ENCODE peak calls at places on chromosomes 11 and 22, in four cellular contexts. One of them, this sample, is unnamed.

GRCh38 chr11:9861860-9862725 is 198.2 kb downstream of the SWAP70 start:
- DNase-seq in brain microvascular endothelial cell: peak; percentile 82
- DNase-seq in mesenchymal stem cell: peak; percentile 64
- DNase-seq in neuronal stem cell: peak; percentile 44
- DNase-seq in this sample: peak; percentile 73

GRCh38 chr11:32785262-32785661 is 9.2 kb downstream of the CCDC73 start:
- DNase-seq in mesenchymal stem cell: no peak
- DNase-seq in brain microvascular endothelial cell: no peak
- DNase-seq in neuronal stem cell: no peak
- DNase-seq in this sample: no peak

GRCh38 chr11:66548041-66548440 is 1.3 kb downstream of the ACTN3 start:
- DNase-seq in neuronal stem cell: no peak
- DNase-seq in mesenchymal stem cell: no peak
- DNase-seq in brain microvascular endothelial cell: no peak
- DNase-seq in this sample: no peak

GRCh38 chr22:43235445-43236400 is 48.8 kb upstream of the TTLL12 start:
- DNase-seq in neuronal stem cell: no peak
- DNase-seq in brain microvascular endothelial cell: no peak
- DNase-seq in mesenchymal stem cell: no peak
- DNase-seq in this sample: no peak

GRCh38 chr11:119026970-119027369 is 3.7 kb downstream of the SLC37A4 start:
- DNase-seq in neuronal stem cell: no peak
- DNase-seq in brain microvascular endothelial cell: no peak
- DNase-seq in mesenchymal stem cell: no peak
- DNase-seq in this sample: no peak

GRCh38 chr22:24741357-24741756 is 33.2 kb downstream of the PIWIL3 start:
- DNase-seq in brain microvascular endothelial cell: no peak
- DNase-seq in neuronal stem cell: no peak
- DNase-seq in mesenchymal stem cell: no peak
- DNase-seq in this sample: no peak

GRCh38 chr11:2269601-2270321 is 627 bp downstream of the ASCL2 start:
- DNase-seq in neuronal stem cell: no peak
- DNase-seq in mesenchymal stem cell: peak; percentile 26
- DNase-seq in brain microvascular endothelial cell: no peak
- DNase-seq in this sample: peak; percentile 45

GRCh38 chr11:110077866-110078325 is 15.3 kb upstream of the ZC3H12C start:
- DNase-seq in brain microvascular endothelial cell: peak; percentile 79
- DNase-seq in neuronal stem cell: no peak
- DNase-seq in mesenchymal stem cell: peak; percentile 82
- DNase-seq in this sample: peak; percentile 20

GRCh38 chr11:19793356-19793755 is 80.7 kb downstream of the NAV2 start:
- DNase-seq in neuronal stem cell: no peak
- DNase-seq in brain microvascular endothelial cell: no peak
- DNase-seq in mesenchymal stem cell: no peak
- DNase-seq in this sample: no peak

GRCh38 chr11:27754035-27755017 is 54.1 kb upstream of the BDNF start:
- DNase-seq in neuronal stem cell: no peak
- DNase-seq in mesenchymal stem cell: peak; percentile 71
- DNase-seq in brain microvascular endothelial cell: peak; percentile 82
- DNase-seq in this sample: peak; percentile 84

GRCh38 chr11:78957481-78958245 is 383.0 kb upstream of the NARS2 start:
- DNase-seq in mesenchymal stem cell: peak; percentile 34
- DNase-seq in neuronal stem cell: no peak
- DNase-seq in brain microvascular endothelial cell: no peak
- DNase-seq in this sample: no peak

GRCh38 chr11:1879342-1879940 is 12.3 kb downstream of the PRR33 start:
- DNase-seq in neuronal stem cell: no peak
- DNase-seq in brain microvascular endothelial cell: no peak
- DNase-seq in mesenchymal stem cell: no peak
- DNase-seq in this sample: no peak

GRCh38 chr11:122108192-122108799 is 7.7 kb downstream of the BLID start:
- DNase-seq in brain microvascular endothelial cell: peak; percentile 67
- DNase-seq in mesenchymal stem cell: peak; percentile 59
- DNase-seq in neuronal stem cell: peak; percentile 61
- DNase-seq in this sample: peak; percentile 38

GRCh38 chr11:8062781-8063257 is 18.2 kb upstream of the TUB start:
- DNase-seq in brain microvascular endothelial cell: no peak
- DNase-seq in neuronal stem cell: no peak
- DNase-seq in mesenchymal stem cell: no peak
- DNase-seq in this sample: no peak

GRCh38 chr11:92886243-92886905 is 83.1 kb upstream of the MTNR1B start:
- DNase-seq in neuronal stem cell: peak; percentile 64
- DNase-seq in mesenchymal stem cell: peak; percentile 52
- DNase-seq in brain microvascular endothelial cell: peak; percentile 61
- DNase-seq in this sample: peak; percentile 4

GRCh38 chr11:35293699-35294098 is 125.7 kb downstream of the SLC1A2 start:
- DNase-seq in brain microvascular endothelial cell: no peak
- DNase-seq in mesenchymal stem cell: no peak
- DNase-seq in neuronal stem cell: no peak
- DNase-seq in this sample: no peak

GRCh38 chr11:119481667-119482400 is 58.9 kb upstream of the THY1 start:
- DNase-seq in brain microvascular endothelial cell: no peak
- DNase-seq in mesenchymal stem cell: no peak
- DNase-seq in neuronal stem cell: no peak
- DNase-seq in this sample: no peak

GRCh38 chr11:17641792-17642350 is 77.5 kb upstream of the MYOD1 start:
- DNase-seq in mesenchymal stem cell: no peak
- DNase-seq in neuronal stem cell: no peak
- DNase-seq in brain microvascular endothelial cell: no peak
- DNase-seq in this sample: no peak

GRCh38 chr11:64854534-64855502 is 10.4 kb upstream of the CDC42BPG start:
- DNase-seq in neuronal stem cell: no peak
- DNase-seq in brain microvascular endothelial cell: peak; percentile 86
- DNase-seq in mesenchymal stem cell: peak; percentile 94
- DNase-seq in this sample: peak; percentile 100

GRCh38 chr11:47986219-47986618 is 5.9 kb downstream of the PTPRJ start:
- DNase-seq in brain microvascular endothelial cell: no peak
- DNase-seq in neuronal stem cell: no peak
- DNase-seq in mesenchymal stem cell: no peak
- DNase-seq in this sample: no peak

GRCh38 chr11:107824668-107825369 is 33.8 kb downstream of the SLC35F2 start:
- DNase-seq in brain microvascular endothelial cell: no peak
- DNase-seq in mesenchymal stem cell: no peak
- DNase-seq in neuronal stem cell: no peak
- DNase-seq in this sample: no peak

GRCh38 chr11:78261367-78261766 is 72.6 kb downstream of the USP35 start:
- DNase-seq in brain microvascular endothelial cell: no peak
- DNase-seq in mesenchymal stem cell: no peak
- DNase-seq in neuronal stem cell: no peak
- DNase-seq in this sample: no peak

GRCh38 chr22:49028111-49028510 is 799.6 kb downstream of the BRD1 start:
- DNase-seq in mesenchymal stem cell: no peak
- DNase-seq in neuronal stem cell: no peak
- DNase-seq in brain microvascular endothelial cell: no peak
- DNase-seq in this sample: no peak

GRCh38 chr11:27722945-27723344 is 22.7 kb upstream of the BDNF start:
- DNase-seq in neuronal stem cell: no peak
- DNase-seq in mesenchymal stem cell: peak; percentile 55
- DNase-seq in brain microvascular endothelial cell: peak; percentile 14
- DNase-seq in this sample: peak; percentile 24

GRCh38 chr11:114441921-114442320 is 2.7 kb downstream of the REXO2 start:
- DNase-seq in neuronal stem cell: no peak
- DNase-seq in brain microvascular endothelial cell: no peak
- DNase-seq in mesenchymal stem cell: no peak
- DNase-seq in this sample: no peak

GRCh38 chr11:19525714-19526113 is 186.9 kb upstream of the NAV2 start:
- DNase-seq in brain microvascular endothelial cell: no peak
- DNase-seq in mesenchymal stem cell: no peak
- DNase-seq in neuronal stem cell: no peak
- DNase-seq in this sample: no peak

DNA sequence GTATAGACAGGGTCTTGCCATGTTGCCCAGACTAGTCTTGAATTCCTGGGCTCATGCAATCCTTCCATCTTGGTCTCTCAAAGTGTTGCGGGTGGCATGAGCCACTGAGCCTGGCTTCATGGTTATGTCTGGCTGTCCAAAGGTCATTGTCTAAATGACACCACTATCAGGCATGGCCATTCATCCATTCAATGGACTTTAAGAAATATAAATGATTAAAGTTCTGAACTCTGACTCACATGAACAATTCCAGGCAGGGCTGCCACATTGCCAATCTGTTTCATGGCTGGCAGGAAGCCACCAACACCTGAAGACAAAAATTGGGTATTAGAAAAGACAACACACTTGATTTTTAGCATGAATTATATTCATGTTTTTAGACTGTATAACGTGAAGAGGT is 4.1 kb downstream of the RTCB start:
- DNase-seq in mesenchymal stem cell: no peak
- DNase-seq in brain microvascular endothelial cell: no peak
- DNase-seq in neuronal stem cell: no peak
- DNase-seq in this sample: no peak
- H3K36me3 ChIP-seq in mesenchymal stem cell: peaks cover 58% of the 10 kb centered on the region
- H3K36me3 ChIP-seq in brain microvascular endothelial cell: peaks cover 40% of the 10 kb centered on the region
- H3K36me3 ChIP-seq in neuronal stem cell: peaks cover 71% of the 10 kb centered on the region
- H3K36me3 ChIP-seq in this sample: peaks cover 69% of the 10 kb centered on the region

DNA sequence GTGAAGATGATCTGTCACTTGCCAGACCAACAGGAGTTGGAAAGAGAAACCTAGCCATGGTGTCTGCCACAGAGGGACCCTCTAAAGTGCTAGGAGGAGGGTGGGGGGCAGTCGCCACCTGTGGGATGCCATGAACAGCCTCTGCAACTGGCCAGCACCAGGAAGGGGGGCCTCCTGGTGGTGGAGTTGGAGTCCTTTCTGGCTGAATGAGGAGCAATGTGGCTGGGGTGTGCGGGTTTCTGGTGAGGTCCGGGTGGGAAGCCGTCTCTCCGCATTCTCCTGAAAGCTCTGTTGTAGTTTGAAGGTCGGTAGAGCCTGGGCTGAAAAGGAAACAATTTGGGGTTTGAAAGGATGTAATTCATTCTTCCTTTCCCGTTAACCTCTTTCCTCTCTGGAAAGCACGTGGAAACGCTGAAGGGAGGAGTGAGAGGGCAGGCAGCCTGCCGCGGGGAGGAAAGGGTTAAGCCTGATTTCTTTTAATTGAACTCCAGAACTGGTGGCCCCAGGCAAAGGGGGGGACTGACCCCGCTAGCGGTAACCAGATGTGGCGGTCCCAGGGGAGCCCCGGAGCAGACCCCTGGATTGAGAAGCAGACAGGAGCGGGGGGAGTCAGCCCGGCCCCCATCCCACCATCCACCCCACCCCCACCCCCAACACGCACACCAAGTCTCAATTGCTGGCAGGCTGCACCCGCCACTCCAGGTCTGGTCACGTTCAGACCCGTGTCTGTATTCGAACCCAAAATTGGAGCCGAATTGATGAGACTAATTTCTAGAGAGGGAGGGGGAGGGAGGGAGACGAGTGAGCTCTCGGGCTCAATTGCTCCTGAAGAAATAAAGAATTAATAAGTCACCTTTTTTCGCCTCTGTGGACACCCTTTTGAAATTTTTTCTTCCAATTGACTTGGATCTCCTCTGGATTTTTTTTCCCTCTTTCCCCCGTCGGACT is 1.8 kb upstream of the FLI1 start:
- DNase-seq in neuronal stem cell: no peak
- DNase-seq in mesenchymal stem cell: peak; percentile 30
- DNase-seq in brain microvascular endothelial cell: no peak
- DNase-seq in this sample: no peak
- H3K4me3 ChIP-seq in neuronal stem cell: no peak overlapping the region
- H3K4me3 ChIP-seq in mesenchymal stem cell: no peak overlapping the region
- H3K4me3 ChIP-seq in brain microvascular endothelial cell: peak overlapping the region; percentile 83
- H3K4me3 ChIP-seq in this sample: peak overlapping the region; percentile 74

DNA sequence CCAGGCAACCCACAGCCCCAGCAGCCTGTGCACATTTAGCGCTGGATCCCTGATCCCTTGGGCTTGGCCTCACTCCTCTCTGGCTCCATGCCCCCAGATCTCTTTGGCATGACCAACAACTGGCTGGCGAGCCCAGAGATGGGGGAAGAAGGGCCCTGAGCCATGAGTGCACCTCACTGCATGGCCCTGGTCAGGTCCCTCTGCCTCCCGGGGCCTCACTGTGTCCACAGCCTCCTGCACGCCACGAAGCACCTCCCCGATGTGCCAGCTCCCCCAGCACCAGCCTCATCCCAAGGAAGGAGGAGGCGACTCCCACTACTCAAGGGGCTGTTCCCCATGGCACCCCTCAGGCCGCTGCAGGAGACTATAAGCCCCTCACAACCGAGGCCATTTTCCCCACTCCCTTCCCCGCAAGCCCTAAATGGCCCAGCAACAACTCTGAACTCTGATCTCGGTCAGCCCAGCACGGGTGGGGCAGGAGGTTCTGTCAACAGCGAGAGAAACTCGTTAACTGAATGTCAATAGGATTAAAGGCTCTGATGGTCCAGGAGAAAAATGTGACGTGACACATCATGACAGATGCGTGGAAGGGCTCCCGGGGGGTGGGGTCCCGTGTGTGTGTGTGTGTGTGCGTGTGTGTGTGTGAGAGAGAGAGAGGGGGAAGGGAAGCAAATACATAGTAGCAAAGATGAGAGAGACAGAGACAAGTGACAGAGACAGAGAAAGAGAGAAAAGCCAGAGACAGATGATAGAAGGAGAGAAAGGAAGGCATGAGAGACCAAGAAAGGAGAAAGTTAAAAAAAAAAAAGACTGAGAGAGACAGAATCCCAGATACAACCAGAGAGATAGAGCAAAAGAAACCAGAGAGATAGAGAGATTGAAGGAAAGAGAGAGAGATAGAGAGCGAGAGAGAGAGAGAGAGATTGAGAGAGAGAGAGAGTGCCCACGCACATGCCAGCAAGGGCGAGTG is 28.4 kb upstream of the SYT7 start:
- DNase-seq in neuronal stem cell: no peak
- DNase-seq in brain microvascular endothelial cell: no peak
- DNase-seq in mesenchymal stem cell: no peak
- DNase-seq in this sample: no peak
- H3K27ac ChIP-seq in neuronal stem cell: no peak overlapping the region
- H3K27ac ChIP-seq in brain microvascular endothelial cell: no peak overlapping the region
- H3K27ac ChIP-seq in mesenchymal stem cell: no peak overlapping the region
- H3K27ac ChIP-seq in this sample: no peak overlapping the region

DNA sequence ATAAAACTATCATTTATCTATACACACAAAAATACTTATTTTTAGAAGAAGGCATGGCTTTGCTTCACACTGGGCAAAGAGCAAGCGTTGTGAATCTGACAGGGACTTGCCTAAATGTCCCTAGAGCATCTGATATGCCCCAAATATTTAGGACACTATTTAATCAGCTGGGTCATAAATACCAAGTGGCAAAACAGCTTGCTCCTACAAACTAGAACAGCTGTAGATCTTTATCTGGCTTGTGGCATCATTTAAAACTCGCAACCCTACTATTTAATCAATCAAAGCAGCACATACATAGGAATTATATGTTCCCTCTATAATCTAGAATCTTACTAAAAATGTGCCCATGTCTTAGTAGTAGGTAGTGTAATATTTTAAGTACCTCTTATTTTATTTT is 999.5 kb downstream of the JRKL start:
- DNase-seq in mesenchymal stem cell: no peak
- DNase-seq in neuronal stem cell: no peak
- DNase-seq in brain microvascular endothelial cell: no peak
- DNase-seq in this sample: no peak
- H3K36me3 ChIP-seq in mesenchymal stem cell: no peaks in the 10 kb centered on the region
- H3K36me3 ChIP-seq in neuronal stem cell: no peaks in the 10 kb centered on the region
- H3K36me3 ChIP-seq in brain microvascular endothelial cell: no peaks in the 10 kb centered on the region
- H3K36me3 ChIP-seq in this sample: no peaks in the 10 kb centered on the region